ENCODE peak calls at places on chromosomes 5 and 9, in six cellular contexts. L, I, X, J, H and A are unnamed samples.

GRCh38 chr5:128546658-128547281 is 8.7 kb upstream of the FBN2 start:
- DNase-seq in X (no peak), H (no peak), J (no peak), L (no peak), I (no peak), A (no peak)

GRCh38 chr5:11797132-11797531 is 107.1 kb downstream of the CTNND2 start:
- DNase-seq in H (no peak), X (no peak), J (no peak), I (no peak), L (no peak), A (no peak)

GRCh38 chr5:99815-100214 is 7.8 kb downstream of the PLEKHG4B start:
- DNase-seq in J (no peak), X (no peak), L (no peak), H (no peak), I (no peak), A (no peak)

GRCh38 chr5:39661026-39661779 is 236.4 kb upstream of the DAB2 start:
- DNase-seq in I (no peak), J (no peak), L (no peak), X (peak), H (no peak), A (no peak)

GRCh38 chr5:89253931-89254330 is 370.9 kb upstream of the MEF2C start:
- DNase-seq in H (no peak), I (no peak), J (no peak), L (no peak), X (no peak), A (no peak)

GRCh38 chr9:116337015-116337414 is 183.4 kb downstream of the PAPPA start:
- DNase-seq in X (no peak), H (no peak), L (no peak), J (no peak), I (no peak), A (no peak)

GRCh38 chr5:181028032-181028819 is 11.8 kb upstream of the BTNL9 start:
- DNase-seq in H (no peak), I (peak), L (peak), X (no peak), J (no peak), A (no peak)

GRCh38 chr5:40046792-40047191 is 622.0 kb upstream of the DAB2 start:
- DNase-seq in X (peak), H (no peak), I (no peak), L (no peak), J (no peak), A (no peak)

GRCh38 chr5:58335518-58335917 is 124.4 kb downstream of the PLK2 start:
- DNase-seq in I (no peak), H (no peak), J (no peak), X (no peak), L (peak), A (no peak)

GRCh38 chr5:141149812-141150211 is at the start of gene PCDHB6:
- DNase-seq in X (peak), I (no peak), H (no peak), L (peak), J (peak), A (peak)

GRCh38 chr5:172641359-172642045 is 439 bp downstream of the NEURL1B start:
- DNase-seq in L (peak), H (no peak), J (no peak), I (no peak), X (no peak), A (no peak)

GRCh38 chr9:83304686-83305085 is 233.5 kb downstream of the FRMD3 start:
- DNase-seq in I (no peak), L (no peak), X (peak), H (no peak), J (no peak), A (no peak)

GRCh38 chr5:37665889-37666288 is 174.0 kb downstream of the GDNF start:
- DNase-seq in J (no peak), X (peak), H (no peak), I (no peak), L (no peak), A (no peak)

GRCh38 chr5:13217636-13218035 is 726.9 kb downstream of the DNAH5 start:
- DNase-seq in I (no peak), H (no peak), J (no peak), X (no peak), L (no peak), A (no peak)

GRCh38 chr5:87191645-87192044 is 76.0 kb upstream of the RASA1 start:
- DNase-seq in I (no peak), H (no peak), X (no peak), L (no peak), J (no peak), A (no peak)

GRCh38 chr9:133306242-133307194 is 29.5 kb downstream of the SURF6 start:
- DNase-seq in L (no peak), I (no peak), H (no peak), J (no peak), X (no peak), A (peak)

DNA sequence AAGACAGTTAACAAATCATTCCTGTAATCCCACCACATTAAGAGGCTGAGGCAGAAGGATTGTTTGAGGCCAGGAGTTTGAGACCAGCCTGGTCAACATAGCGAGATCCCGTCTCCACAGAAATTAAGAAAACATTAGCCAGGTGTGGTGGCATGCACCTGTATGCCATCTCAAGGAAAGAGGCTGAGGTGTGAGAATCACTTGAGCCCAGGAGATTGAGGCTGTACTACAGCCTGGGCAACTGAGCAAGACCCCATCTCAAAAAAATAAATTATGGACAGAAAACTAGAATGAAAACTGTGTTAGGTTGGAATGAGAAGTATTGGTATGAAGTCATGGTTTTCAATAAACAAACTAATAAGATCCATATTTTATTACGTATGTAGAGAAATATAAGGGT is 23.0 kb upstream of the AK3 start:
- DNase-seq in H (no peak), I (no peak), L (no peak), X (no peak), J (no peak), A (no peak)
- TF ChIP-seq MYC in H (no peak), I (no peak), L (no peak), X (no peak), J (no peak), A (no peak)

DNA sequence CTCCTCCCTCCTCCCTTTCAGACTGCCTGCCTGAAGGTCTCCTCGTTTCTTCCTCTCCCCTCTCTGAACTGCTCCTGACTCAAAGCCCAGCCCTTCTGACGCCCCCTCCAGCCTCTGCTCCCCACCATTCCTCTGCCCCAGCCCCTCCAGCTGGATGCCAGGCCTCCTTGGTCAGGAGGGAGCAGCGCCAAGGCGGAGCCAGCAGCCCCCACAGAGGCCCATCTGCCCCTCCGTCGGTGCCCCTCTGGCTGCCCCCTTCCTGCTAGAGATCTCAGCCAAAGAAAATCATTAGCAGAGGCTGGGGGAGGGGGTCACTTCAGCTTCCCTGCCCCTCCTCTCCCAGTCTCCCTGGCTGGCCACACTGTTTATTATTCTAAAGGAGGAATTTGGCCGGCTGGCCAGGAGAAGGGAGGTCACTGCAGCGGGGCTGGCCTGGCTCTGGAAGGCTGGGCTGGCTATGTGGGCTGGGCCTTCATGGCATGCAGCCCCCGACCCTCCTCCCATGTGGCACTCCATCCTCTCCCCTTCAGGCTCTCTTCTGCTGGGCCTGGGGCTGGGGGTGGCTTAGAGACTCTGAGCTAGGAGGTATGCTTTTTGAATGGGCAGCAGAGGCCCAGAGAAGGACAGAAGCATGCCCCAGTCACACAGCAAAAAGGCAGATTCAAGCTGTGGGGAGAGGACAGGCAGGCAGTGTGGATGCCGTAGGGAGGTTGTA is 16.9 kb downstream of the PDGFRB start:
- DNase-seq in H (no peak), J (peak), X (peak), I (no peak), L (no peak), A (no peak)
- TF ChIP-seq MYC in H (no peak), J (peak), X (no peak), I (no peak), L (no peak), A (no peak)

DNA sequence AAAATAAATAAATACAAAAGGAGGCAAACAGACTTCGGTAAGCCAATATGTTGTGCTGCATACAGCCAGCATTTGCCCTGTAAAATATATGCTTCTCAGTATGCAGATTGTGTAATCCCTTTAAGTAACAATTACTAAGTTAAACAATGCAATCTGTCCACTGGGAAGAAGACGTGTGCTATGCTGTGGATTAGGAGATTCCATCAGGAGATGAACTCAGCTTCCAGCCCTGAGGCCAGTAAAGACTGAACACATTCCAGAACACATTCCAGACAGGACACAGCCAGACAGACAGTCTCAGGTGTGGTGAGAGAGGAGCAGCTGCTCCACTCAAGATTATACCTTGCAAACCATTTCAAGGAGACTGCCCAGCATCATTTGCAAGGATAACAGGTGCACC is 97.8 kb downstream of the MPDZ start:
- DNase-seq in I (no peak), X (no peak), H (no peak), L (peak), J (peak), A (no peak)
- TF ChIP-seq MYC in I (no peak), X (no peak), H (no peak), L (no peak), J (no peak), A (no peak)

GRCh38 chr5:165334186-165334585 is 1828.8 kb downstream of the MAT2B start:
- DNase-seq in X (no peak), J (no peak), L (no peak), I (no peak), H (no peak), A (no peak)
- TF ChIP-seq MYC in X (no peak), J (no peak), L (no peak), I (no peak), H (no peak), A (no peak)

GRCh38 chr9:34771023-34771422 is 61.1 kb upstream of the CCL21 start:
- DNase-seq in I (no peak), X (no peak), H (no peak), J (no peak), L (peak), A (peak)
- TF ChIP-seq MYC in I (no peak), X (no peak), H (no peak), J (no peak), L (no peak), A (no peak)